ENCODE peak calls at places on chromosome 22, in eight cellular contexts. I is body of pancreas, L is GM12892, H is GM12891, W is A549, A is lower leg skin, M is HepG2, D is stomach. R is an unnamed sample.

GRCh38 chr22:40250608-40251007 is 72.9 kb downstream of the TNRC6B start:
- DNase-seq in W (no peak), L (no peak), A (no peak), D (no peak), I (no peak), M (no peak), H (no peak), R (no peak)

GRCh38 chr22:37639771-37640590 is 512 bp downstream of the SH3BP1 start:
- DNase-seq in M (no peak), W (no peak), H (no peak), A (no peak), I (peak), D (no peak), L (peak), R (no peak)

GRCh38 chr22:45240810-45241631 is at the start of gene KIAA0930:
- DNase-seq in I (peak), H (peak), D (peak), L (peak), A (peak), M (peak), W (peak), R (peak)

GRCh38 chr22:18024276-18024939 is at the start of gene MICAL3:
- DNase-seq in W (peak), L (peak), A (no peak), I (peak), H (peak), D (peak), M (no peak), R (peak)

GRCh38 chr22:19396561-19396933 is 35.0 kb downstream of the HIRA start:
- DNase-seq in H (no peak), L (no peak), I (no peak), A (no peak), M (no peak), D (no peak), W (no peak), R (no peak)

GRCh38 chr22:33512961-33513360 is 407.3 kb downstream of the LARGE1 start:
- DNase-seq in D (no peak), A (no peak), H (no peak), I (no peak), L (no peak), M (no peak), W (no peak), R (no peak)

GRCh38 chr22:29733362-29734322 is 13.8 kb downstream of the CABP7 start:
- DNase-seq in W (no peak), M (no peak), D (no peak), L (no peak), H (no peak), I (peak), A (peak), R (no peak)

GRCh38 chr22:34833982-34834510 is 231.9 kb upstream of the ISX start:
- DNase-seq in M (no peak), L (no peak), I (no peak), W (no peak), H (no peak), D (no peak), A (no peak), R (no peak)

GRCh38 chr22:45638197-45638596 is 33.4 kb upstream of the ATXN10 start:
- DNase-seq in D (no peak), L (no peak), M (no peak), I (no peak), W (peak), A (no peak), H (no peak), R (no peak)

DNA sequence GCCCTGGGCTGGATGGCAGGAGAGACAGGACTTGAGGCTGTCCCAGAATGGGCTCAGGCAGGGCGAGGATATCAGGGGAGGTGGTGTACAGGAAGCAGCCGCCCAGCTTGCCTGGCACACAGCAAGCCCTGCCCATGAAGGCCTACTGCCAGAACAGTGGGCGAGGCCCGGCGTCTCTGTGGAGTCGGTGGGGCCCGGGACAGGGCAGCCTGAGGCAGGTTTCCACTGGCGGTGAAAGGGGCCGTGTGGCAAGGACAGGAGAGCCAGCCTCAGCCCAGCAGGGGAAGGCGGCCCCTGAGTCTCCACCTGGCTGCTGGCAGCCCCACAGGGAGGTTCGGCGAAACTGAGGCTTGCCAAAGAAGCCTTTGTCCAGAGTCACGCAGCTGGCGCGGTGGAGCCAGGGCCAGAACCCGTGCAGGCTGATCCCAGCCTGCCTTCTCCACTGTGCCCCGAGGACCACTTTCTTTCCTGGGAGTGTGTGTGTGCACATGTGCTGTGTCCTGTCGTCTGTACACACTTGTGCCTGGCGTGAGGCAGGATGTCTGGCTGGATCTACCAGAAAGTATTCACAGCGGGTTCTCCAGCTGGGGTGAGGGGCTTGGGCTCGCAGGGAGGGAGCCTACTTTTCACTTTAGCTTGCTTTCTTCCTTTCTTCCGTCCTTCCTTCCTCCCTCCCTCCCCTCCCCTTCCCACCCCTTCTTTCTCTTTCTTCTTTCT is 1.2 kb downstream of the TSPO start:
- DNase-seq in L (no peak), M (no peak), D (peak), A (peak), W (peak), I (peak), H (no peak), R (peak)
- TF ChIP-seq POLR2A in L (no peak), M (no peak), D (no peak), A (no peak), W (no peak), I (peak), H (no peak), R (no peak)

GRCh38 chr22:27262371-27262770 is 539.2 kb downstream of the MN1 start:
- DNase-seq in L (no peak), A (no peak), H (no peak), I (no peak), M (no peak), W (no peak), D (no peak), R (no peak)

GRCh38 chr22:27257987-27258386 is 543.6 kb downstream of the MN1 start:
- DNase-seq in M (no peak), I (no peak), H (no peak), D (no peak), A (no peak), W (no peak), L (no peak), R (no peak)

GRCh38 chr22:27259390-27259789 is 542.2 kb downstream of the MN1 start:
- DNase-seq in H (no peak), W (no peak), A (no peak), I (no peak), D (no peak), M (no peak), L (no peak), R (no peak)

GRCh38 chr22:27258773-27259172 is 542.8 kb downstream of the MN1 start:
- DNase-seq in I (no peak), L (no peak), M (no peak), H (no peak), D (no peak), W (no peak), A (no peak), R (no peak)

GRCh38 chr22:27260087-27260730 is 541.3 kb downstream of the MN1 start:
- DNase-seq in L (no peak), M (no peak), A (no peak), H (no peak), D (no peak), I (no peak), W (no peak), R (no peak)
- TF ChIP-seq POLR2A in L (no peak), M (no peak), A (no peak), H (no peak), D (no peak), I (no peak), W (no peak), R (no peak)

GRCh38 chr22:24543068-24543675 is 11.8 kb downstream of the GUCD1 start:
- DNase-seq in H (no peak), W (no peak), M (no peak), A (no peak), L (no peak), I (no peak), D (peak), R (no peak)
- TF ChIP-seq POLR2A in H (no peak), W (no peak), M (no peak), A (no peak), L (no peak), I (no peak), D (no peak), R (no peak)

GRCh38 chr22:47696776-47697175 is 934.3 kb downstream of the TBC1D22A start:
- DNase-seq in M (no peak), D (no peak), A (no peak), L (no peak), H (no peak), I (no peak), W (no peak), R (no peak)

GRCh38 chr22:47694536-47694935 is 932.1 kb downstream of the TBC1D22A start:
- DNase-seq in M (no peak), D (no peak), I (no peak), W (no peak), A (no peak), H (no peak), L (no peak), R (no peak)

GRCh38 chr22:47692811-47693210 is 930.4 kb downstream of the TBC1D22A start:
- DNase-seq in D (no peak), W (no peak), L (no peak), M (no peak), H (no peak), A (no peak), I (no peak), R (no peak)

GRCh38 chr22:47693606-47694005 is 931.2 kb downstream of the TBC1D22A start:
- DNase-seq in L (no peak), I (no peak), W (no peak), A (no peak), D (no peak), H (no peak), M (no peak), R (no peak)

DNA sequence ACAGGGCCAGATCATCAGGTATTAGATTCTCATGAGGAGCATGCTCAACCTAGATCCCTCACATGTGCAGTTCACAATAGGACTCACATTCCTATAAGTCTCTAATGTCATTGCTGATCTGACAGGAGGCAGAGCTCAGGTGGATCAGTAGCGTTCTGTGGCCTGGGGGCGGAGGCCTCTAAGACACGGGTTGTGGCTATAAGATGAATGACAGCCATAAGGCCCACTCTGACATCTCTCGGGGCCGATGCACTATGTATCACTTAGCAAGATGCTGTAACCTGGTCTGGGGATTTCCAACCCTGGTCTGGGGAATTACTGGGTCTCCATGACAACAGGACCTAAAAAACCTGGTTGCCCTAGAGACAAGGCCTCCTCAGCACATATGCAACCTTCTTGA is 932.7 kb downstream of the TBC1D22A start:
- DNase-seq in M (no peak), L (no peak), D (no peak), H (no peak), I (no peak), W (no peak), A (no peak), R (no peak)
- TF ChIP-seq POLR2A in M (no peak), L (no peak), D (no peak), H (no peak), I (no peak), W (no peak), A (no peak), R (no peak)

GRCh38 chr22:47810505-47811500 is 1048.4 kb downstream of the TBC1D22A start:
- DNase-seq in M (no peak), D (no peak), L (no peak), A (no peak), W (no peak), H (no peak), I (no peak), R (no peak)
- TF ChIP-seq POLR2A in M (no peak), D (no peak), L (no peak), A (no peak), W (no peak), H (no peak), I (no peak), R (no peak)

R was measured in ovary.